ENCODE peak calls at places on chromosomes 2 and 18, in nine cellular contexts. One of them, this sample, is unnamed.

GRCh38 chr2:240584486-240585031 is 2.0 kb upstream of the CAPN10 start:
- DNase-seq in CD8-positive, alpha-beta T cell: no peak
- DNase-seq in brain microvascular endothelial cell: peak
- DNase-seq in Peyer's patch: peak
- DNase-seq in dorsolateral prefrontal cortex: no peak
- DNase-seq in AG10803: peak
- DNase-seq in IMR-90: no peak
- DNase-seq in WERI-Rb-1: peak
- DNase-seq in GM12878: peak
- DNase-seq in this sample: peak

GRCh38 chr2:149394864-149395263 is 64.5 kb downstream of the LYPD6 start:
- DNase-seq in WERI-Rb-1: no peak
- DNase-seq in AG10803: no peak
- DNase-seq in dorsolateral prefrontal cortex: no peak
- DNase-seq in Peyer's patch: no peak
- DNase-seq in CD8-positive, alpha-beta T cell: no peak
- DNase-seq in brain microvascular endothelial cell: no peak
- DNase-seq in GM12878: no peak
- DNase-seq in IMR-90: peak
- DNase-seq in this sample: no peak

GRCh38 chr2:129518937-129519336 is 460.5 kb upstream of the RAB6C start:
- DNase-seq in brain microvascular endothelial cell: no peak
- DNase-seq in WERI-Rb-1: no peak
- DNase-seq in GM12878: no peak
- DNase-seq in Peyer's patch: no peak
- DNase-seq in CD8-positive, alpha-beta T cell: no peak
- DNase-seq in dorsolateral prefrontal cortex: no peak
- DNase-seq in IMR-90: no peak
- DNase-seq in AG10803: no peak
- DNase-seq in this sample: no peak

GRCh38 chr2:204950695-204951094 is 405.4 kb downstream of the PARD3B start:
- DNase-seq in brain microvascular endothelial cell: peak
- DNase-seq in AG10803: peak
- DNase-seq in IMR-90: peak
- DNase-seq in CD8-positive, alpha-beta T cell: no peak
- DNase-seq in Peyer's patch: no peak
- DNase-seq in GM12878: no peak
- DNase-seq in dorsolateral prefrontal cortex: no peak
- DNase-seq in WERI-Rb-1: no peak
- DNase-seq in this sample: peak

GRCh38 chr2:160477032-160477431 is 16.6 kb downstream of the RBMS1 start:
- DNase-seq in CD8-positive, alpha-beta T cell: no peak
- DNase-seq in dorsolateral prefrontal cortex: no peak
- DNase-seq in WERI-Rb-1: no peak
- DNase-seq in brain microvascular endothelial cell: peak
- DNase-seq in IMR-90: no peak
- DNase-seq in GM12878: no peak
- DNase-seq in AG10803: no peak
- DNase-seq in Peyer's patch: no peak
- DNase-seq in this sample: peak

GRCh38 chr2:104868081-104868806 is 14.3 kb downstream of the POU3F3 start:
- DNase-seq in brain microvascular endothelial cell: no peak
- DNase-seq in GM12878: no peak
- DNase-seq in WERI-Rb-1: no peak
- DNase-seq in dorsolateral prefrontal cortex: no peak
- DNase-seq in IMR-90: no peak
- DNase-seq in CD8-positive, alpha-beta T cell: no peak
- DNase-seq in AG10803: no peak
- DNase-seq in Peyer's patch: no peak
- DNase-seq in this sample: no peak

GRCh38 chr2:15801904-15802303 is 138.4 kb upstream of the MYCN start:
- DNase-seq in brain microvascular endothelial cell: no peak
- DNase-seq in dorsolateral prefrontal cortex: no peak
- DNase-seq in AG10803: no peak
- DNase-seq in CD8-positive, alpha-beta T cell: no peak
- DNase-seq in Peyer's patch: no peak
- DNase-seq in IMR-90: no peak
- DNase-seq in WERI-Rb-1: no peak
- DNase-seq in GM12878: no peak
- DNase-seq in this sample: no peak

GRCh38 chr2:191976436-191976835 is 129.5 kb upstream of the CAVIN2 start:
- DNase-seq in GM12878: no peak
- DNase-seq in CD8-positive, alpha-beta T cell: no peak
- DNase-seq in IMR-90: peak
- DNase-seq in AG10803: peak
- DNase-seq in dorsolateral prefrontal cortex: no peak
- DNase-seq in Peyer's patch: no peak
- DNase-seq in WERI-Rb-1: no peak
- DNase-seq in brain microvascular endothelial cell: peak
- DNase-seq in this sample: peak

GRCh38 chr2:240557808-240558207 is at the start of gene ANKMY1:
- DNase-seq in dorsolateral prefrontal cortex: peak
- DNase-seq in IMR-90: peak
- DNase-seq in GM12878: no peak
- DNase-seq in WERI-Rb-1: peak
- DNase-seq in AG10803: peak
- DNase-seq in brain microvascular endothelial cell: peak
- DNase-seq in Peyer's patch: peak
- DNase-seq in CD8-positive, alpha-beta T cell: peak
- DNase-seq in this sample: peak

GRCh38 chr2:43127208-43127940 is 99.0 kb downstream of the ZFP36L2 start:
- DNase-seq in WERI-Rb-1: peak
- DNase-seq in brain microvascular endothelial cell: no peak
- DNase-seq in CD8-positive, alpha-beta T cell: peak
- DNase-seq in GM12878: no peak
- DNase-seq in AG10803: peak
- DNase-seq in IMR-90: no peak
- DNase-seq in Peyer's patch: peak
- DNase-seq in dorsolateral prefrontal cortex: no peak
- DNase-seq in this sample: peak

GRCh38 chr18:8367217-8367988 is 241.8 kb upstream of the RAB12 start:
- DNase-seq in WERI-Rb-1: peak
- DNase-seq in GM12878: no peak
- DNase-seq in CD8-positive, alpha-beta T cell: no peak
- DNase-seq in Peyer's patch: peak
- DNase-seq in brain microvascular endothelial cell: no peak
- DNase-seq in IMR-90: no peak
- DNase-seq in dorsolateral prefrontal cortex: peak
- DNase-seq in AG10803: no peak
- DNase-seq in this sample: peak

GRCh38 chr2:207015901-207016300 is 76.6 kb downstream of the CPO start:
- DNase-seq in IMR-90: no peak
- DNase-seq in dorsolateral prefrontal cortex: no peak
- DNase-seq in WERI-Rb-1: no peak
- DNase-seq in GM12878: no peak
- DNase-seq in AG10803: peak
- DNase-seq in Peyer's patch: no peak
- DNase-seq in CD8-positive, alpha-beta T cell: no peak
- DNase-seq in brain microvascular endothelial cell: no peak
- DNase-seq in this sample: no peak

GRCh38 chr2:174925046-174925784 is 80.0 kb downstream of the CHN1 start:
- DNase-seq in brain microvascular endothelial cell: no peak
- DNase-seq in Peyer's patch: no peak
- DNase-seq in CD8-positive, alpha-beta T cell: no peak
- DNase-seq in GM12878: no peak
- DNase-seq in AG10803: no peak
- DNase-seq in IMR-90: no peak
- DNase-seq in WERI-Rb-1: no peak
- DNase-seq in dorsolateral prefrontal cortex: no peak
- DNase-seq in this sample: no peak

GRCh38 chr2:201631041-201631440 is 12.3 kb downstream of the TMEM237 start:
- DNase-seq in brain microvascular endothelial cell: no peak
- DNase-seq in Peyer's patch: no peak
- DNase-seq in CD8-positive, alpha-beta T cell: no peak
- DNase-seq in WERI-Rb-1: peak
- DNase-seq in dorsolateral prefrontal cortex: no peak
- DNase-seq in AG10803: no peak
- DNase-seq in IMR-90: no peak
- DNase-seq in GM12878: no peak
- DNase-seq in this sample: no peak

GRCh38 chr2:26691881-26692813 is at the start of gene KCNK3:
- DNase-seq in WERI-Rb-1: peak
- DNase-seq in dorsolateral prefrontal cortex: no peak
- DNase-seq in brain microvascular endothelial cell: no peak
- DNase-seq in CD8-positive, alpha-beta T cell: peak
- DNase-seq in GM12878: no peak
- DNase-seq in IMR-90: peak
- DNase-seq in Peyer's patch: peak
- DNase-seq in AG10803: peak
- DNase-seq in this sample: peak

GRCh38 chr18:45619062-45619825 is 4.0 kb downstream of the SLC14A2 start:
- DNase-seq in WERI-Rb-1: no peak
- DNase-seq in brain microvascular endothelial cell: no peak
- DNase-seq in CD8-positive, alpha-beta T cell: no peak
- DNase-seq in Peyer's patch: peak
- DNase-seq in IMR-90: no peak
- DNase-seq in GM12878: no peak
- DNase-seq in dorsolateral prefrontal cortex: no peak
- DNase-seq in AG10803: peak
- DNase-seq in this sample: no peak

GRCh38 chr18:13813271-13813849 is 10.6 kb upstream of the MC5R start:
- DNase-seq in dorsolateral prefrontal cortex: peak
- DNase-seq in WERI-Rb-1: peak
- DNase-seq in AG10803: peak
- DNase-seq in Peyer's patch: peak
- DNase-seq in brain microvascular endothelial cell: peak
- DNase-seq in IMR-90: peak
- DNase-seq in GM12878: no peak
- DNase-seq in CD8-positive, alpha-beta T cell: peak
- DNase-seq in this sample: peak

GRCh38 chr2:186687774-186688173 is 6.1 kb upstream of the FAM171B start:
- DNase-seq in dorsolateral prefrontal cortex: no peak
- DNase-seq in IMR-90: peak
- DNase-seq in brain microvascular endothelial cell: no peak
- DNase-seq in WERI-Rb-1: no peak
- DNase-seq in Peyer's patch: no peak
- DNase-seq in CD8-positive, alpha-beta T cell: no peak
- DNase-seq in AG10803: peak
- DNase-seq in GM12878: no peak
- DNase-seq in this sample: no peak

GRCh38 chr18:48749768-48750167 is 201.0 kb downstream of the SMAD7 start:
- DNase-seq in brain microvascular endothelial cell: peak
- DNase-seq in GM12878: no peak
- DNase-seq in CD8-positive, alpha-beta T cell: no peak
- DNase-seq in dorsolateral prefrontal cortex: no peak
- DNase-seq in WERI-Rb-1: no peak
- DNase-seq in AG10803: peak
- DNase-seq in IMR-90: peak
- DNase-seq in Peyer's patch: no peak
- DNase-seq in this sample: peak
- TF ChIP-seq CTCF in brain microvascular endothelial cell: peak
- TF ChIP-seq CTCF in GM12878: no peak
- TF ChIP-seq CTCF in CD8-positive, alpha-beta T cell: no peak
- TF ChIP-seq CTCF in dorsolateral prefrontal cortex: no peak
- TF ChIP-seq CTCF in WERI-Rb-1: no peak
- TF ChIP-seq CTCF in AG10803: peak
- TF ChIP-seq CTCF in IMR-90: no peak
- TF ChIP-seq CTCF in Peyer's patch: no peak
- TF ChIP-seq CTCF in this sample: no peak

DNA sequence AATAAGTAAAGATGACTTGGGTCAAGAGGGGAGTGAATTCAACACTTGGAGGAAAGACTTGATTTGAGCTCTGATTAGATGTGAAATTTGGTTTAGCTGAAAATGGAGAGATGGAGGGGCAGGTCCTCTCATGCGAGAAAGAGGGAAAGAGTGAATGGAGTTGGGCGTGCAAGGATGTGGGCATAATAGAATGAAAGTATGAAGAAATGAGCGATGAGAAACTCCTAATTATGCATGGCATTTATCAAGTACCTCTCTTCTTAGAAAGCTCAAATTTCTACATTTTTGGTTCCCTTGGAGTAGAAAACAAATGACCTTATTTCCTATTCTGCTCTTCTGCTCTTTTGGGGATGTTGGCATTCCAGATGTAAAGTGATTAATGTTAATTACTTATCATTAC is 161.5 kb downstream of the PHLPP1 start:
- DNase-seq in Peyer's patch: no peak
- DNase-seq in IMR-90: no peak
- DNase-seq in CD8-positive, alpha-beta T cell: no peak
- DNase-seq in GM12878: no peak
- DNase-seq in dorsolateral prefrontal cortex: no peak
- DNase-seq in AG10803: peak
- DNase-seq in brain microvascular endothelial cell: no peak
- DNase-seq in WERI-Rb-1: no peak
- DNase-seq in this sample: no peak
- H3K4me3 ChIP-seq in Peyer's patch: no peak
- H3K4me3 ChIP-seq in IMR-90: no peak
- H3K4me3 ChIP-seq in CD8-positive, alpha-beta T cell: no peak
- H3K4me3 ChIP-seq in GM12878: no peak
- H3K4me3 ChIP-seq in dorsolateral prefrontal cortex: peak
- H3K4me3 ChIP-seq in AG10803: no peak
- H3K4me3 ChIP-seq in brain microvascular endothelial cell: no peak
- H3K4me3 ChIP-seq in WERI-Rb-1: no peak
- H3K4me3 ChIP-seq in this sample: no peak

GRCh38 chr2:31028415-31028814 is 109.8 kb downstream of the GALNT14 start:
- DNase-seq in CD8-positive, alpha-beta T cell: no peak
- DNase-seq in AG10803: no peak
- DNase-seq in GM12878: no peak
- DNase-seq in dorsolateral prefrontal cortex: no peak
- DNase-seq in brain microvascular endothelial cell: no peak
- DNase-seq in WERI-Rb-1: no peak
- DNase-seq in IMR-90: no peak
- DNase-seq in Peyer's patch: no peak
- DNase-seq in this sample: no peak

GRCh38 chr2:31031132-31031706 is 107.0 kb downstream of the GALNT14 start:
- DNase-seq in IMR-90: no peak
- DNase-seq in dorsolateral prefrontal cortex: no peak
- DNase-seq in Peyer's patch: no peak
- DNase-seq in WERI-Rb-1: no peak
- DNase-seq in brain microvascular endothelial cell: no peak
- DNase-seq in GM12878: peak
- DNase-seq in CD8-positive, alpha-beta T cell: no peak
- DNase-seq in AG10803: no peak
- DNase-seq in this sample: no peak

GRCh38 chr2:31037058-31037457 is 101.2 kb downstream of the GALNT14 start:
- DNase-seq in IMR-90: no peak
- DNase-seq in CD8-positive, alpha-beta T cell: no peak
- DNase-seq in GM12878: no peak
- DNase-seq in WERI-Rb-1: no peak
- DNase-seq in brain microvascular endothelial cell: no peak
- DNase-seq in AG10803: no peak
- DNase-seq in dorsolateral prefrontal cortex: no peak
- DNase-seq in Peyer's patch: no peak
- DNase-seq in this sample: peak

GRCh38 chr2:31032475-31032874 is 105.8 kb downstream of the GALNT14 start:
- DNase-seq in AG10803: no peak
- DNase-seq in IMR-90: no peak
- DNase-seq in GM12878: no peak
- DNase-seq in Peyer's patch: no peak
- DNase-seq in brain microvascular endothelial cell: no peak
- DNase-seq in CD8-positive, alpha-beta T cell: no peak
- DNase-seq in dorsolateral prefrontal cortex: no peak
- DNase-seq in WERI-Rb-1: no peak
- DNase-seq in this sample: no peak

GRCh38 chr2:31033032-31033431 is 105.2 kb downstream of the GALNT14 start:
- DNase-seq in dorsolateral prefrontal cortex: no peak
- DNase-seq in AG10803: no peak
- DNase-seq in Peyer's patch: no peak
- DNase-seq in WERI-Rb-1: no peak
- DNase-seq in brain microvascular endothelial cell: no peak
- DNase-seq in IMR-90: no peak
- DNase-seq in GM12878: no peak
- DNase-seq in CD8-positive, alpha-beta T cell: no peak
- DNase-seq in this sample: no peak
- TF ChIP-seq CTCF in dorsolateral prefrontal cortex: no peak
- TF ChIP-seq CTCF in AG10803: no peak
- TF ChIP-seq CTCF in Peyer's patch: no peak
- TF ChIP-seq CTCF in WERI-Rb-1: peak
- TF ChIP-seq CTCF in brain microvascular endothelial cell: peak
- TF ChIP-seq CTCF in IMR-90: no peak
- TF ChIP-seq CTCF in GM12878: no peak
- TF ChIP-seq CTCF in CD8-positive, alpha-beta T cell: no peak
- TF ChIP-seq CTCF in this sample: no peak

GRCh38 chr18:64207818-64208217 is 58.9 kb upstream of the LINC00305 start:
- DNase-seq in GM12878: no peak
- DNase-seq in WERI-Rb-1: no peak
- DNase-seq in dorsolateral prefrontal cortex: no peak
- DNase-seq in Peyer's patch: no peak
- DNase-seq in brain microvascular endothelial cell: no peak
- DNase-seq in CD8-positive, alpha-beta T cell: no peak
- DNase-seq in IMR-90: no peak
- DNase-seq in AG10803: no peak
- DNase-seq in this sample: no peak
- H3K4me3 ChIP-seq in GM12878: no peak
- H3K4me3 ChIP-seq in WERI-Rb-1: no peak
- H3K4me3 ChIP-seq in dorsolateral prefrontal cortex: no peak
- H3K4me3 ChIP-seq in Peyer's patch: no peak
- H3K4me3 ChIP-seq in brain microvascular endothelial cell: no peak
- H3K4me3 ChIP-seq in CD8-positive, alpha-beta T cell: peak
- H3K4me3 ChIP-seq in IMR-90: no peak
- H3K4me3 ChIP-seq in AG10803: peak
- H3K4me3 ChIP-seq in this sample: no peak

This sample was measured in choroid plexus epithelial cell.